ENCODE peak calls at places on chromosomes 4 and X, in seven cellular contexts. W, S, E, C, R, Q and Z are unnamed samples.

GRCh38 chr4:122911588-122911987 is 10.8 kb downstream of the NUDT6 start:
- DNase-seq in Q (no peak), W (no peak), E (no peak), C (no peak), R (no peak), S (no peak), Z (no peak)

GRCh38 chr4:177032341-177032740 is 239.6 kb upstream of the VEGFC start:
- DNase-seq in R (no peak), W (no peak), E (no peak), Q (no peak), C (no peak), S (no peak), Z (no peak)

GRCh38 chr4:15144249-15144966 is 142.1 kb downstream of the CPEB2 start:
- DNase-seq in S (no peak), C (no peak), E (no peak), Q (no peak), W (no peak), R (no peak), Z (no peak)

GRCh38 chrX:81263067-81263466 is 61.2 kb downstream of the SH3BGRL start:
- DNase-seq in E (no peak), W (peak; percentile 2), S (no peak), Q (no peak), R (no peak), C (no peak), Z (no peak)

GRCh38 chrX:87805829-87806490 is 288.4 kb downstream of the KLHL4 start:
- DNase-seq in W (no peak), S (no peak), Q (no peak), C (peak; percentile 10), R (peak; percentile 53), E (no peak), Z (no peak)

GRCh38 chr4:169900241-169900845 is 125.9 kb downstream of the MFAP3L start:
- DNase-seq in C (no peak), W (no peak), E (no peak), R (no peak), Q (no peak), S (no peak), Z (no peak)

GRCh38 chr4:68361146-68361589 is 11.3 kb upstream of the YTHDC1 start:
- DNase-seq in R (no peak), S (peak; percentile 98), C (peak; percentile 54), E (no peak), Q (no peak), W (no peak), Z (no peak)

GRCh38 chr4:150782311-150782710 is 200.4 kb downstream of the MAB21L2 start:
- DNase-seq in S (no peak), C (no peak), R (peak; percentile 44), Q (no peak), E (no peak), W (no peak), Z (no peak)

GRCh38 chrX:129737921-129738320 is 858 bp upstream of the XPNPEP2 start:
- DNase-seq in R (no peak), C (no peak), Q (no peak), E (no peak), W (no peak), S (peak; percentile 42), Z (no peak)

GRCh38 chrX:113399501-113400192 is 559.0 kb upstream of the AMOT start:
- DNase-seq in C (no peak), E (no peak), S (peak; percentile 33), R (no peak), Q (no peak), W (no peak), Z (no peak)

GRCh38 chr4:88107406-88108107 is 50.9 kb downstream of the ABCG2 start:
- DNase-seq in E (no peak), C (peak; percentile 50), W (no peak), R (no peak), S (peak; percentile 8), Q (peak; percentile 26), Z (no peak)

GRCh38 chrX:93874554-93874953 is 200.5 kb downstream of the FAM133A start:
- DNase-seq in W (peak; percentile 12), C (peak; percentile 72), R (peak; percentile 67), S (no peak), Q (no peak), E (no peak), Z (peak; percentile 2)

GRCh38 chr4:152537881-152538280 is 2.0 kb upstream of the FBXW7 start:
- DNase-seq in R (no peak), Q (no peak), W (no peak), C (no peak), S (no peak), E (no peak), Z (no peak)

GRCh38 chrX:150696836-150697235 is 3.6 kb downstream of the MTMR1 start:
- DNase-seq in W (no peak), Q (no peak), S (no peak), E (no peak), C (no peak), R (no peak), Z (no peak)

GRCh38 chr4:14022428-14022827 is 394.9 kb upstream of the BOD1L1 start:
- DNase-seq in R (no peak), C (no peak), S (peak; percentile 33), Q (no peak), E (no peak), W (no peak), Z (no peak)

GRCh38 chr4:37455301-37456062 is 210.9 kb downstream of the NWD2 start:
- DNase-seq in S (no peak), W (no peak), E (peak; percentile 77), Q (no peak), R (no peak), C (no peak), Z (no peak)

GRCh38 chr4:151129801-151130200 is 30.4 kb downstream of the RPS3A start:
- DNase-seq in C (no peak), S (no peak), Q (no peak), E (no peak), W (no peak), R (no peak), Z (no peak)

GRCh38 chrX:10781847-10782530 is 161.6 kb upstream of the MID1 start:
- DNase-seq in E (no peak), S (no peak), Q (no peak), W (no peak), R (no peak), C (no peak), Z (no peak)

GRCh38 chr4:73721419-73721818 is 18.9 kb upstream of the CXCL8 start:
- DNase-seq in S (peak; percentile 92), W (no peak), R (no peak), E (no peak), C (no peak), Q (no peak), Z (no peak)

GRCh38 chr4:154503598-154503997 is 12.0 kb upstream of the DCHS2 start:
- DNase-seq in R (peak; percentile 54), S (peak; percentile 19), C (peak; percentile 16), Q (no peak), W (peak; percentile 23), E (no peak), Z (peak; percentile 7)

GRCh38 chrX:10769165-10769564 is 148.8 kb upstream of the MID1 start:
- DNase-seq in R (peak; percentile 44), W (peak; percentile 24), E (no peak), S (peak; percentile 54), Q (no peak), C (peak; percentile 33), Z (peak; percentile 8)

GRCh38 chrX:14591976-14592375 is 62.6 kb downstream of the GLRA2 start:
- DNase-seq in E (no peak), W (no peak), Q (no peak), C (no peak), S (peak; percentile 67), R (no peak), Z (no peak)

GRCh38 chr4:142416711-142417275 is 429.3 kb downstream of the INPP4B start:
- DNase-seq in E (no peak), S (no peak), R (no peak), Q (no peak), C (no peak), W (no peak), Z (no peak)

GRCh38 chr4:37008199-37008598 is 236.3 kb upstream of the NWD2 start:
- DNase-seq in Q (peak; percentile 69), W (no peak), E (no peak), C (peak; percentile 71), S (no peak), R (no peak), Z (no peak)

DNA sequence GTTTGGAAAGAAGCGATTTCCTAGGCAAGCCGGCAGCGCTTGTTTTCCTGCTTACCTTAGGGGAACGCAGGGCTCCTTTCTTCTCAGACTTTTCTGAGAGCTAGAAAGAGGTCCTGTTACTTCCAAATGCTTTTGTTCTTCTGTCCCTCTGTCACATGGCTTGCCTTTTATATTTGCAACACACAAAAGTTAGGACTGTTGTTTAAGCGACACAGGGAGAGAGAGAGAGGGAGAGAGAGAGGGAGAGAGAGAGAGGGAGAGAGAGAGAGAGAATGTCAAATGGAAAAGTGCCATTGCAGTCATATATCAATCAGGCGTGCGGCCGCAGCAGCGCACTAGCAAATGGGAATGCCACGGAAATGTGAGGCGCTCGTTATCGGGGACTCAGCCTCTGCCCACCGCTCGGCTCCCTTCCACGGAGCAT is at the start of gene NDP:
- DNase-seq in E (no peak), W (no peak), S (no peak), Q (no peak), R (peak; percentile 16), C (peak; percentile 36), Z (no peak)
- H3K4me3 ChIP-seq in E (peak within 1 kb of the TSS; percentile 25), W (no peak within 1 kb of the TSS), S (peak within 1 kb of the TSS; percentile 54), Q (peak within 1 kb of the TSS; percentile 4), R (peak within 1 kb of the TSS; percentile 11), C (peak within 1 kb of the TSS; percentile 25), Z (no peak within 1 kb of the TSS)

GRCh38 chrX:6026484-6026883 is 202.2 kb downstream of the NLGN4X start:
- DNase-seq in R (no peak), C (no peak), W (no peak), S (no peak), Q (no peak), E (no peak), Z (no peak)
- H3K4me3 ChIP-seq in R (no peak overlapping the region), C (no peak overlapping the region), W (no peak overlapping the region), S (no peak overlapping the region), Q (no peak overlapping the region), E (no peak overlapping the region), Z (no peak overlapping the region)

GRCh38 chr4:7910721-7911015 is 29.0 kb downstream of the AFAP1 start:
- DNase-seq in S (no peak), E (no peak), Q (no peak), W (no peak), C (no peak), R (no peak), Z (no peak)
- H3K4me3 ChIP-seq in S (peak overlapping the region; percentile 54), E (peak overlapping the region; percentile 12), Q (no peak overlapping the region), W (no peak overlapping the region), C (no peak overlapping the region), R (no peak overlapping the region), Z (no peak overlapping the region)

GRCh38 chrX:137352101-137352660 is 213.7 kb upstream of the ZIC3 start:
- DNase-seq in E (no peak), S (no peak), R (no peak), C (no peak), W (no peak), Q (no peak), Z (no peak)

GRCh38 chrX:137354851-137355250 is 211.1 kb upstream of the ZIC3 start:
- DNase-seq in Q (no peak), C (no peak), S (no peak), E (no peak), W (no peak), R (no peak), Z (no peak)

DNA sequence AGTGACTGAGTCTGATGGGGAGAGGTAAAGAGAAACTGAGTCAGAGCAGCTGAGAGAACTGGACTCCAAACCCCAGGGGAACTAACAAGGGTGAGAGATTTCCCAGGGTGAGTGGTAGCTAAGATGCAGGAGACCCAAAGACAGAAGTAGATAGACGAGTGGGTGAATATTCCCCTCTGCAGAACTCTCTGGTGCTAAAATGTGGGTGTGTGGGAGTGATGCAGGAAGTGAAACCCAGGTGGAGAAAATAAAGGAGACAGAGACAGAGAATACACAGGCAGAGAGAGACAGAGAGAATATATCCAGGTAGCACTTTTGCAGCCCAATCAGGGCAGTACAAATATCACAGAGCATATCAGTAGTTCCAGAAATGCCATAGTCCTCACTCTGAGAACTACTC is 212.5 kb upstream of the ZIC3 start:
- DNase-seq in S (no peak), C (no peak), Q (no peak), W (no peak), E (no peak), R (no peak), Z (no peak)
- H3K4me3 ChIP-seq in S (no peak overlapping the region), C (no peak overlapping the region), Q (no peak overlapping the region), W (no peak overlapping the region), E (no peak overlapping the region), R (no peak overlapping the region), Z (no peak overlapping the region)